ENCODE peak calls at places on chromosomes 3 and 15, in six cellular contexts. One of them, this sample, is unnamed.

GRCh38 chr3:25902586-25902985 is 112.7 kb downstream of the OXSM start:
- DNase-seq in neural progenitor cell: no peak
- DNase-seq in stimulated activated CD8-positive, alpha-beta memory T cell treated with anti-CD3 and anti-CD28 coated beads, Interleukin-7, amount 100 ng/mL, for 4 hours: no peak
- DNase-seq in amniotic stem cell: no peak
- DNase-seq in HS-5: no peak
- DNase-seq in retina: no peak
- DNase-seq in this sample: no peak

GRCh38 chr3:61612211-61612995 is 51.0 kb downstream of the PTPRG start:
- DNase-seq in neural progenitor cell: peak; percentile 45
- DNase-seq in stimulated activated CD8-positive, alpha-beta memory T cell treated with anti-CD3 and anti-CD28 coated beads, Interleukin-7, amount 100 ng/mL, for 4 hours: no peak
- DNase-seq in amniotic stem cell: no peak
- DNase-seq in HS-5: no peak
- DNase-seq in retina: no peak
- DNase-seq in this sample: no peak

GRCh38 chr15:48096813-48097212 is 24.0 kb upstream of the SLC24A5 start:
- DNase-seq in neural progenitor cell: no peak
- DNase-seq in stimulated activated CD8-positive, alpha-beta memory T cell treated with anti-CD3 and anti-CD28 coated beads, Interleukin-7, amount 100 ng/mL, for 4 hours: no peak
- DNase-seq in amniotic stem cell: peak; percentile 78
- DNase-seq in HS-5: peak; percentile 77
- DNase-seq in retina: no peak
- DNase-seq in this sample: peak; percentile 5

GRCh38 chr3:87979527-87979926 is 79.3 kb downstream of the CGGBP1 start:
- DNase-seq in neural progenitor cell: no peak
- DNase-seq in stimulated activated CD8-positive, alpha-beta memory T cell treated with anti-CD3 and anti-CD28 coated beads, Interleukin-7, amount 100 ng/mL, for 4 hours: no peak
- DNase-seq in amniotic stem cell: no peak
- DNase-seq in HS-5: no peak
- DNase-seq in retina: no peak
- DNase-seq in this sample: no peak

GRCh38 chr3:123089611-123090301 is 22.9 kb downstream of the PDIA5 start:
- DNase-seq in neural progenitor cell: peak; percentile 38
- DNase-seq in stimulated activated CD8-positive, alpha-beta memory T cell treated with anti-CD3 and anti-CD28 coated beads, Interleukin-7, amount 100 ng/mL, for 4 hours: no peak
- DNase-seq in amniotic stem cell: no peak
- DNase-seq in HS-5: no peak
- DNase-seq in retina: no peak
- DNase-seq in this sample: no peak

GRCh38 chr3:148604270-148605085 is 93.2 kb upstream of the AGTR1 start:
- DNase-seq in neural progenitor cell: no peak
- DNase-seq in stimulated activated CD8-positive, alpha-beta memory T cell treated with anti-CD3 and anti-CD28 coated beads, Interleukin-7, amount 100 ng/mL, for 4 hours: no peak
- DNase-seq in amniotic stem cell: no peak
- DNase-seq in HS-5: peak; percentile 40
- DNase-seq in retina: no peak
- DNase-seq in this sample: no peak

GRCh38 chr15:52060511-52060910 is 41.5 kb downstream of the MAPK6 start:
- DNase-seq in neural progenitor cell: no peak
- DNase-seq in stimulated activated CD8-positive, alpha-beta memory T cell treated with anti-CD3 and anti-CD28 coated beads, Interleukin-7, amount 100 ng/mL, for 4 hours: no peak
- DNase-seq in amniotic stem cell: no peak
- DNase-seq in HS-5: no peak
- DNase-seq in retina: no peak
- DNase-seq in this sample: no peak

GRCh38 chr15:63456253-63456652 is 48.1 kb upstream of the USP3 start:
- DNase-seq in neural progenitor cell: no peak
- DNase-seq in stimulated activated CD8-positive, alpha-beta memory T cell treated with anti-CD3 and anti-CD28 coated beads, Interleukin-7, amount 100 ng/mL, for 4 hours: no peak
- DNase-seq in amniotic stem cell: no peak
- DNase-seq in HS-5: no peak
- DNase-seq in retina: no peak
- DNase-seq in this sample: no peak

GRCh38 chr3:84755860-84756259 is 202.9 kb upstream of the CADM2 start:
- DNase-seq in neural progenitor cell: no peak
- DNase-seq in stimulated activated CD8-positive, alpha-beta memory T cell treated with anti-CD3 and anti-CD28 coated beads, Interleukin-7, amount 100 ng/mL, for 4 hours: no peak
- DNase-seq in amniotic stem cell: no peak
- DNase-seq in HS-5: no peak
- DNase-seq in retina: no peak
- DNase-seq in this sample: no peak

GRCh38 chr3:147428396-147429153 is 19.4 kb downstream of the ZIC1 start:
- DNase-seq in neural progenitor cell: no peak
- DNase-seq in stimulated activated CD8-positive, alpha-beta memory T cell treated with anti-CD3 and anti-CD28 coated beads, Interleukin-7, amount 100 ng/mL, for 4 hours: no peak
- DNase-seq in amniotic stem cell: no peak
- DNase-seq in HS-5: no peak
- DNase-seq in retina: no peak
- DNase-seq in this sample: no peak

GRCh38 chr3:111045564-111045963 is 26.1 kb upstream of the NECTIN3 start:
- DNase-seq in neural progenitor cell: no peak
- DNase-seq in stimulated activated CD8-positive, alpha-beta memory T cell treated with anti-CD3 and anti-CD28 coated beads, Interleukin-7, amount 100 ng/mL, for 4 hours: no peak
- DNase-seq in amniotic stem cell: no peak
- DNase-seq in HS-5: no peak
- DNase-seq in retina: no peak
- DNase-seq in this sample: no peak

GRCh38 chr3:144424606-144425005 is 453.0 kb downstream of the DIPK2A start:
- DNase-seq in neural progenitor cell: no peak
- DNase-seq in stimulated activated CD8-positive, alpha-beta memory T cell treated with anti-CD3 and anti-CD28 coated beads, Interleukin-7, amount 100 ng/mL, for 4 hours: no peak
- DNase-seq in amniotic stem cell: no peak
- DNase-seq in HS-5: no peak
- DNase-seq in retina: no peak
- DNase-seq in this sample: no peak

GRCh38 chr3:99663981-99664380 is 25.6 kb downstream of the COL8A1 start:
- DNase-seq in neural progenitor cell: no peak
- DNase-seq in stimulated activated CD8-positive, alpha-beta memory T cell treated with anti-CD3 and anti-CD28 coated beads, Interleukin-7, amount 100 ng/mL, for 4 hours: no peak
- DNase-seq in amniotic stem cell: no peak
- DNase-seq in HS-5: no peak
- DNase-seq in retina: no peak
- DNase-seq in this sample: no peak

GRCh38 chr3:109640146-109640652 is 302.9 kb upstream of the DPPA4 start:
- DNase-seq in neural progenitor cell: no peak
- DNase-seq in stimulated activated CD8-positive, alpha-beta memory T cell treated with anti-CD3 and anti-CD28 coated beads, Interleukin-7, amount 100 ng/mL, for 4 hours: no peak
- DNase-seq in amniotic stem cell: no peak
- DNase-seq in HS-5: no peak
- DNase-seq in retina: peak; percentile 38
- DNase-seq in this sample: no peak

GRCh38 chr3:169542347-169542751 is 121.2 kb downstream of the MECOM start:
- DNase-seq in neural progenitor cell: no peak
- DNase-seq in stimulated activated CD8-positive, alpha-beta memory T cell treated with anti-CD3 and anti-CD28 coated beads, Interleukin-7, amount 100 ng/mL, for 4 hours: no peak
- DNase-seq in amniotic stem cell: no peak
- DNase-seq in HS-5: no peak
- DNase-seq in retina: no peak
- DNase-seq in this sample: no peak

GRCh38 chr15:91787198-91787597 is 66.3 kb upstream of the SLCO3A1 start:
- DNase-seq in neural progenitor cell: no peak
- DNase-seq in stimulated activated CD8-positive, alpha-beta memory T cell treated with anti-CD3 and anti-CD28 coated beads, Interleukin-7, amount 100 ng/mL, for 4 hours: no peak
- DNase-seq in amniotic stem cell: no peak
- DNase-seq in HS-5: no peak
- DNase-seq in retina: no peak
- DNase-seq in this sample: no peak

GRCh38 chr15:58293622-58294550 is 137.9 kb upstream of the LIPC start:
- DNase-seq in neural progenitor cell: no peak
- DNase-seq in stimulated activated CD8-positive, alpha-beta memory T cell treated with anti-CD3 and anti-CD28 coated beads, Interleukin-7, amount 100 ng/mL, for 4 hours: no peak
- DNase-seq in amniotic stem cell: no peak
- DNase-seq in HS-5: no peak
- DNase-seq in retina: no peak
- DNase-seq in this sample: no peak

GRCh38 chr3:32643354-32643753 is 41.6 kb upstream of the CNOT10 start:
- DNase-seq in neural progenitor cell: no peak
- DNase-seq in stimulated activated CD8-positive, alpha-beta memory T cell treated with anti-CD3 and anti-CD28 coated beads, Interleukin-7, amount 100 ng/mL, for 4 hours: no peak
- DNase-seq in amniotic stem cell: no peak
- DNase-seq in HS-5: no peak
- DNase-seq in retina: no peak
- DNase-seq in this sample: no peak

GRCh38 chr3:43969944-43970343 is 271.7 kb upstream of the TOPAZ1 start:
- DNase-seq in neural progenitor cell: no peak
- DNase-seq in stimulated activated CD8-positive, alpha-beta memory T cell treated with anti-CD3 and anti-CD28 coated beads, Interleukin-7, amount 100 ng/mL, for 4 hours: no peak
- DNase-seq in amniotic stem cell: no peak
- DNase-seq in HS-5: no peak
- DNase-seq in retina: no peak
- DNase-seq in this sample: no peak

GRCh38 chr3:62090066-62090465 is 283.3 kb downstream of the FEZF2 start:
- DNase-seq in neural progenitor cell: no peak
- DNase-seq in stimulated activated CD8-positive, alpha-beta memory T cell treated with anti-CD3 and anti-CD28 coated beads, Interleukin-7, amount 100 ng/mL, for 4 hours: no peak
- DNase-seq in amniotic stem cell: no peak
- DNase-seq in HS-5: no peak
- DNase-seq in retina: no peak
- DNase-seq in this sample: no peak

GRCh38 chr15:79539426-79539825 is 107.3 kb downstream of the MINAR1 start:
- DNase-seq in neural progenitor cell: no peak
- DNase-seq in stimulated activated CD8-positive, alpha-beta memory T cell treated with anti-CD3 and anti-CD28 coated beads, Interleukin-7, amount 100 ng/mL, for 4 hours: no peak
- DNase-seq in amniotic stem cell: no peak
- DNase-seq in HS-5: no peak
- DNase-seq in retina: no peak
- DNase-seq in this sample: no peak

GRCh38 chr3:27653803-27654558 is 68.1 kb downstream of the EOMES start:
- DNase-seq in neural progenitor cell: no peak
- DNase-seq in stimulated activated CD8-positive, alpha-beta memory T cell treated with anti-CD3 and anti-CD28 coated beads, Interleukin-7, amount 100 ng/mL, for 4 hours: no peak
- DNase-seq in amniotic stem cell: no peak
- DNase-seq in HS-5: no peak
- DNase-seq in retina: no peak
- DNase-seq in this sample: no peak

GRCh38 chr15:83651541-83651940 is 2.4 kb upstream of the ADAMTSL3 start:
- DNase-seq in neural progenitor cell: no peak
- DNase-seq in stimulated activated CD8-positive, alpha-beta memory T cell treated with anti-CD3 and anti-CD28 coated beads, Interleukin-7, amount 100 ng/mL, for 4 hours: no peak
- DNase-seq in amniotic stem cell: no peak
- DNase-seq in HS-5: no peak
- DNase-seq in retina: no peak
- DNase-seq in this sample: no peak

GRCh38 chr3:53677406-53677805 is 168.8 kb downstream of the CHDH start:
- DNase-seq in neural progenitor cell: no peak
- DNase-seq in stimulated activated CD8-positive, alpha-beta memory T cell treated with anti-CD3 and anti-CD28 coated beads, Interleukin-7, amount 100 ng/mL, for 4 hours: no peak
- DNase-seq in amniotic stem cell: no peak
- DNase-seq in HS-5: no peak
- DNase-seq in retina: no peak
- DNase-seq in this sample: no peak

GRCh38 chr3:160403796-160404510 is 4.5 kb downstream of the SMC4 start:
- DNase-seq in neural progenitor cell: no peak
- DNase-seq in stimulated activated CD8-positive, alpha-beta memory T cell treated with anti-CD3 and anti-CD28 coated beads, Interleukin-7, amount 100 ng/mL, for 4 hours: no peak
- DNase-seq in amniotic stem cell: no peak
- DNase-seq in HS-5: no peak
- DNase-seq in retina: no peak
- DNase-seq in this sample: no peak

GRCh38 chr3:71587958-71588357 is 4.4 kb upstream of the FOXP1 start:
- DNase-seq in neural progenitor cell: no peak
- DNase-seq in stimulated activated CD8-positive, alpha-beta memory T cell treated with anti-CD3 and anti-CD28 coated beads, Interleukin-7, amount 100 ng/mL, for 4 hours: no peak
- DNase-seq in amniotic stem cell: no peak
- DNase-seq in HS-5: no peak
- DNase-seq in retina: no peak
- DNase-seq in this sample: no peak

GRCh38 chr15:98077186-98077585 is 116.7 kb downstream of the ARRDC4 start:
- DNase-seq in neural progenitor cell: no peak
- DNase-seq in stimulated activated CD8-positive, alpha-beta memory T cell treated with anti-CD3 and anti-CD28 coated beads, Interleukin-7, amount 100 ng/mL, for 4 hours: no peak
- DNase-seq in amniotic stem cell: no peak
- DNase-seq in HS-5: no peak
- DNase-seq in retina: no peak
- DNase-seq in this sample: no peak

GRCh38 chr3:141959921-141960554 is 83.6 kb downstream of the ATP1B3 start:
- DNase-seq in neural progenitor cell: no peak
- DNase-seq in stimulated activated CD8-positive, alpha-beta memory T cell treated with anti-CD3 and anti-CD28 coated beads, Interleukin-7, amount 100 ng/mL, for 4 hours: no peak
- DNase-seq in amniotic stem cell: peak; percentile 61
- DNase-seq in HS-5: peak; percentile 83
- DNase-seq in retina: no peak
- DNase-seq in this sample: no peak

GRCh38 chr3:53083496-53083895 is 37.6 kb upstream of the SFMBT1 start:
- DNase-seq in neural progenitor cell: no peak
- DNase-seq in stimulated activated CD8-positive, alpha-beta memory T cell treated with anti-CD3 and anti-CD28 coated beads, Interleukin-7, amount 100 ng/mL, for 4 hours: no peak
- DNase-seq in amniotic stem cell: no peak
- DNase-seq in HS-5: peak; percentile 9
- DNase-seq in retina: peak; percentile 37
- DNase-seq in this sample: no peak